ENCODE peak calls at places on chromosomes 11 and 22, in four cellular contexts. J, F, C and P are unnamed samples.

GRCh38 chr11:76207642-76208378 is 1.5 kb upstream of the WNT11 start:
- DNase-seq in J (peak), F (peak), C (peak), P (peak)

GRCh38 chr22:43152355-43153071 is 1.2 kb downstream of the TSPO start:
- DNase-seq in J (no peak), F (peak), C (peak), P (peak)

GRCh38 chr11:112863304-112863703 is 97.9 kb upstream of the NCAM1 start:
- DNase-seq in J (peak), F (no peak), C (no peak), P (no peak)

GRCh38 chr11:86052697-86053641 is 15.9 kb downstream of the PICALM start:
- DNase-seq in J (no peak), F (no peak), C (no peak), P (no peak)

GRCh38 chr11:17259931-17260499 is 16.5 kb upstream of the NUCB2 start:
- DNase-seq in J (no peak), F (no peak), C (no peak), P (no peak)

GRCh38 chr11:58958500-58958899 is 19.2 kb downstream of the GLYATL1 start:
- DNase-seq in J (peak), F (peak), C (peak), P (no peak)

GRCh38 chr11:13963949-13964770 is 1.6 kb downstream of the SPON1 start:
- DNase-seq in J (peak), F (no peak), C (no peak), P (no peak)

GRCh38 chr11:46826310-46827044 is 19.6 kb downstream of the CKAP5 start:
- DNase-seq in J (peak), F (peak), C (peak), P (peak)

GRCh38 chr11:78806214-78807004 is 231.7 kb upstream of the NARS2 start:
- DNase-seq in J (no peak), F (no peak), C (peak), P (no peak)

GRCh38 chr11:75558939-75559843 is 2.9 kb upstream of the SERPINH1 start:
- DNase-seq in J (peak), F (no peak), C (peak), P (peak)

GRCh38 chr11:408154-409007 is 6.4 kb downstream of the SIGIRR start:
- DNase-seq in J (no peak), F (no peak), C (no peak), P (no peak)

GRCh38 chr11:115480611-115481010 is 23.6 kb downstream of the CADM1 start:
- DNase-seq in J (no peak), F (no peak), C (no peak), P (no peak)

GRCh38 chr22:40654522-40655167 is 18.1 kb upstream of the MRTFA start:
- DNase-seq in J (no peak), F (peak), C (peak), P (peak)

GRCh38 chr11:2133481-2134021 is 5.6 kb downstream of the IGF2 start:
- DNase-seq in J (no peak), F (no peak), C (no peak), P (no peak)

GRCh38 chr11:69294621-69295078 is 695 bp downstream of the MYEOV start:
- DNase-seq in J (no peak), F (no peak), C (no peak), P (no peak)

GRCh38 chr11:118194835-118195627 is 18.6 kb upstream of the SCN2B start:
- DNase-seq in J (peak), F (peak), C (peak), P (peak)

GRCh38 chr11:70204466-70204799 is 1.3 kb downstream of the FADD start:
- DNase-seq in J (no peak), F (no peak), C (no peak), P (no peak)

GRCh38 chr11:35857922-35858321 is 85.9 kb upstream of the LDLRAD3 start:
- DNase-seq in J (no peak), F (no peak), C (no peak), P (no peak)

GRCh38 chr11:120136356-120136755 is 1.6 kb downstream of the TRIM29 start:
- DNase-seq in J (no peak), F (peak), C (no peak), P (no peak)

GRCh38 chr11:62398011-62398994 is 20.5 kb upstream of the SCGB1A1 start:
- DNase-seq in J (no peak), F (no peak), C (peak), P (peak)

GRCh38 chr11:86070435-86071056 is 1.7 kb upstream of the PICALM start:
- DNase-seq in J (no peak), F (no peak), C (peak), P (no peak)

GRCh38 chr11:64224151-64224890 is 1.7 kb downstream of the TRPT1 start:
- DNase-seq in J (no peak), F (no peak), C (no peak), P (no peak)

GRCh38 chr11:116788534-116788933 is 711 bp upstream of the ZPR1 start:
- DNase-seq in J (no peak), F (no peak), C (no peak), P (no peak)

GRCh38 chr11:45590743-45591142 is 74.7 kb downstream of the CHST1 start:
- DNase-seq in J (no peak), F (no peak), C (no peak), P (no peak)

GRCh38 chr22:29148826-29149225 is 56.9 kb upstream of the EMID1 start:
- DNase-seq in J (no peak), F (no peak), C (no peak), P (no peak)

GRCh38 chr22:29231971-29232959 is 26.6 kb downstream of the EMID1 start:
- DNase-seq in J (no peak), F (peak), C (no peak), P (no peak)

GRCh38 chr11:61009392-61010275 is 38.2 kb downstream of the CD6 start:
- DNase-seq in J (no peak), F (no peak), C (no peak), P (no peak)

GRCh38 chr11:91981995-91982394 is 242.6 kb upstream of the FAT3 start:
- DNase-seq in J (no peak), F (no peak), C (peak), P (peak)

GRCh38 chr11:44556735-44557409 is 8.6 kb upstream of the CD82 start:
- DNase-seq in J (peak), F (peak), C (peak), P (peak)

GRCh38 chr22:33971561-33971961 is 51.3 kb upstream of the LARGE1 start:
- DNase-seq in J (no peak), F (no peak), C (no peak), P (no peak)

GRCh38 chr11:57072640-57073039 is 83.9 kb downstream of the OR5AK2 start:
- DNase-seq in J (no peak), F (no peak), C (peak), P (peak)

GRCh38 chr22:20803696-20804324 is 29.9 kb downstream of the SERPIND1 start:
- DNase-seq in J (peak), F (peak), C (peak), P (peak)

GRCh38 chr11:133318221-133318620 is 214.1 kb downstream of the OPCML start:
- DNase-seq in J (no peak), F (no peak), C (no peak), P (no peak)

DNA sequence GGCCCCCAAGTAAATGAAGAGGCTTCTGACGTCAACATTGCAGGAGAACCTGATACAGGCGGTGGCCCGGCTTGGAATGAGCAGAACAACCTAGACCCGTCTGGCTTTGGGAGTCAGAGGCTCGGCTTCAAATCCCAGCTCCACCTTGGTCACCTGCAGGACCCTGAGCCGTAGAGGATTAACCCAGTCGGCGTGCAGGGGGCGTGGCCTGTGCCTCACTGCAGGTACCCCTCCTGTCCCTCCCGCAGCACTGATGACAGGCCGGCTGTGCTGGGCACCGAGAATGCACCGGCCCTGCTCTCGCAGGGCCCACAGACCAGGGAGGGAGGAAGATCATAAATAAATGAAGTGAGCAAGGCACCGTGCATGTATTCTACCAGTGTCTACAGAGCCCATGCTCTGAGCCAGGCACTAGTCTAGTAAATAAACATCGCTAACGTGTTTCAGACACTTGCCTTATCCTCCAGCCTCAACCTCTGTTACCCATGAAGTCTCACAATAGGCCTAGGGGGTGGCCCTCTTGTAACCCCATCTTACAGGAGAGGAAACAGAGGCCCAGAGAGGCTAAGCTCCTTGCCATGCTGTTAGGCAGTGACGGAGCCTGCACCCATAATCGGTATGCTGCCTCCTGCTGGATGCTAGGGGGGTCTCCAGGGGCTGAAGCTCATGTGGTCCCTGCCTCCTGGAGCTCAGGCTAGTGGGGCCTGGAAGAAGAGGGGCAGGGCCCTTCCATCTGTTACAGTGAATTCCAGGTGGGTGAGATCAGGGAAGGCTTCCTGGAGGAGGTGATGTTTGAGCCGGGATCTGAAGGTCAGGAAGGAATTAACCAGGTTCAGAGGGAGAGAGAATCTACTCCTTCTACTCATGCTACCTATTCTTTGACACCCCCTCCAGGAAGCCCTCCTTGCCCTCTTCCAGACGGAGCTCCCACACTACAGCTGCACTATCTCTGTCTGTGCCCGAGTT is 53.4 kb downstream of the RTL6 start:
- DNase-seq in J (no peak), F (no peak), C (no peak), P (no peak)
- TF ChIP-seq CTCF in J (peak), F (no peak), C (no peak), P (peak)

DNA sequence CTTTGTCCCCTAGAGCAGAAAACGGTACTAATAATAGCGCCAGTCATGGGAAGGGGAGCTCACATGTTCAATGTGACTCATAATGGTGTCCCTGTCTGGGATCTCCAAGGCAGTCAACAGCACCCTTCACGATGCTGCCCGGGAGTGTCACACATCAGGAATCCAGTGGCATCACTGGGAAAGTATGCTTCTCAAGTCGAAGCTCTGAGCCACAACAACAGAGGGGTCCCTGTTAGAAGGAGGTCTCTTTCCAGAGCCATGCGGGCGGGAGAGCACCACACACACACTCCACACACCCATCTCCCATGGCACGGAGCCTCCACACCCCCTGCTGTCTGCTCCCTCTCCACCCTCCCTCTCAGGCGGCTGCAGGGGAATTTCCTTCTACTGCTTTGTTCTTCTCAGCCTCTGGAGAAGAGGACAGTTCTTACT is 119.7 kb downstream of the ETS1 start:
- DNase-seq in J (no peak), F (no peak), C (peak), P (peak)
- TF ChIP-seq CTCF in J (peak), F (no peak), C (peak), P (peak)

GRCh38 chr22:37562049-37562784 is 1.9 kb downstream of the CDC42EP1 start:
- DNase-seq in J (no peak), F (no peak), C (no peak), P (no peak)
- TF ChIP-seq CTCF in J (no peak), F (no peak), C (no peak), P (peak)

GRCh38 chr11:30457045-30457444 is 129.1 kb downstream of the MPPED2 start:
- DNase-seq in J (no peak), F (no peak), C (no peak), P (no peak)
- TF ChIP-seq CTCF in J (no peak), F (no peak), C (no peak), P (no peak)

GRCh38 chr22:24157783-24158170 is 23.5 kb upstream of the SUSD2 start:
- DNase-seq in J (no peak), F (no peak), C (no peak), P (no peak)
- TF ChIP-seq CTCF in J (no peak), F (no peak), C (peak), P (no peak)

GRCh38 chr11:93945596-93945995 is 75.6 kb upstream of the HEPHL1 start:
- DNase-seq in J (no peak), F (no peak), C (no peak), P (no peak)
- TF ChIP-seq CTCF in J (no peak), F (no peak), C (no peak), P (no peak)

DNA sequence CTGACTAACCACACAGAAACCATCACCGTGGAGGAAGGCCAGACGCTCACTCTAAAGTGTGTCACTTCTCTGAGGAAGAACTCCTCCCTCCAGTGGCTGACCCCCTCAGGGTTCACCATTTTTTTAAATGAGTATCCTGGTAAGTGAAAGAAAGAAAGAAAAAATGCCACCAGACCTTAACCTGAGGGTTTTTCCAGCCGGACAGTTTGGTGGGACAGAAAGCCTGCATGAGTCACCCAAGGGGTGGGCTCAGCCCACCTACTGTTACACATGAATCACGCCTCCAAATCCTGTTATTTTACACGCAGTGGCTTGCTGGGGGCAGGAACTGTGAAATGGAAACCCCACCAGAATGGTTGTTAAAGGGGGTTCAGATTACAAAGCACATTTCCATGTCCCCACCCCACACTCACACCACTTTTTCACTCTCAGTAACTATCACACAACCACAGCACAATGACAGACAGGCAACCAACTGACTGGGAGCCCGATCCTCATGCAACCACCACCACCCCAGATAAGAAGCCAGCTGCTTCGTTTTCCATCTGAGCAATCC is 11.9 kb downstream of the CRTAM start:
- DNase-seq in J (peak), F (no peak), C (no peak), P (peak)
- TF ChIP-seq CTCF in J (peak), F (no peak), C (no peak), P (peak)

DNA sequence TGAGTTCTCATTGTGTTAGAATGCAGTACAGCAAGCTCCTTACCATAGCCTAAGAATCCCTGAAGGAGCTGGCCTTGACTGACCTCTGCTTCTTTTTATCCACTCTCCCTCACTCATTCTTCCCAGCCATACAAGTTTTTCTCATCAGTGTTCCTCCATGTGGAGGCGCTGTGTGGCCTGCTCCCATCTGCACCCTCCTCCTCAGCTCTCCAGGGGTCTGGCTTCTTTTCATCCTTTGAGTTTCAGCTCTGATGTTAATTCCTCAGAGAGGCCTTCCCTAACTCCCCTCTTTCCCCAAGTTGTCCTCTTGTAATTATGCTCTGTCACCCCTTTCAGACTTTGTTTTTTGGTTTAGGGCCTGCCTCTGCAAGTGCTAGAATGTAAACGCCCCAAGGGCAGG is 144.8 kb downstream of the WNT7B start:
- DNase-seq in J (no peak), F (no peak), C (no peak), P (no peak)
- TF ChIP-seq CTCF in J (no peak), F (no peak), C (no peak), P (peak)

GRCh38 chr11:7512525-7513209 is 1.1 kb upstream of the PPFIBP2 start:
- DNase-seq in J (peak), F (peak), C (peak), P (no peak)
- TF ChIP-seq CTCF in J (no peak), F (no peak), C (peak), P (no peak)

DNA sequence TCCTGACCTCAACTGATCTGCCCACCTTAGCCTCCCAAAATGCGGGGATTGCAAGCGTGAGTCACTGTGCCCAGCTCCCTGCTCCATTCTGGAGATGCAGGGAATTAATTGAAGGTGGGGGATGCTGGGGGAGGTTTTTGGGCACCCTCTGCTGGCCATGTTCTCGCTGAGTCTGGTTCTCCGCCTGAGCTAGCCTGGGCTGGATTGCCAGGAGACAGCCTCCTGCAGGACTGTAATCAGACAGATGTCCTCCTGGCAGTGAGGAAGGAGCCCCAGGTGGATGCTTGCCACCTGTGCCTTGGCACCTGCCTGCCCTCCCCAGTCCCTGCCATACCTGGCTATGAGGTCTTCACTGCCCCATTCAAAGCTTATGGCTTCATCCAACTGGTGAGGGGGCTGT is 5.4 kb downstream of the MTFP1 start:
- DNase-seq in J (no peak), F (no peak), C (no peak), P (no peak)
- TF ChIP-seq CTCF in J (no peak), F (no peak), C (no peak), P (peak)